ENCODE peak calls at places on chromosomes 3 and 15, in four cellular contexts. G is naive thymus-derived CD4-positive, alpha-beta T cell; Z is SK-N-SH; M is right atrium auricular region. F is an unnamed sample.

GRCh38 chr3:191237045-191237882 is 38.2 kb downstream of the OSTN start:
- DNase-seq in Z (no peak), M (no peak), G (no peak), F (no peak)

GRCh38 chr3:67947808-67948508 is 293.5 kb upstream of the SUCLG2 start:
- DNase-seq in Z (no peak), G (peak; percentile 87), M (no peak), F (peak; percentile 45)

GRCh38 chr3:64838150-64838735 is 150.4 kb upstream of the ADAMTS9 start:
- DNase-seq in G (no peak), Z (no peak), M (no peak), F (no peak)

GRCh38 chr3:172607305-172608121 is 84.3 kb upstream of the TNFSF10 start:
- DNase-seq in Z (no peak), M (no peak), G (no peak), F (no peak)

GRCh38 chr3:71308836-71309235 is 274.7 kb downstream of the FOXP1 start:
- DNase-seq in G (no peak), M (no peak), Z (no peak), F (peak; percentile 25)

GRCh38 chr3:53221827-53222182 is 34.0 kb downstream of the TKT start:
- DNase-seq in M (no peak), G (no peak), Z (no peak), F (no peak)

GRCh38 chr3:65439641-65440040 is 599.1 kb downstream of the MAGI1 start:
- DNase-seq in G (no peak), M (no peak), Z (peak; percentile 60), F (no peak)

GRCh38 chr3:61527011-61527410 is 34.4 kb upstream of the PTPRG start:
- DNase-seq in G (no peak), Z (no peak), M (no peak), F (no peak)

GRCh38 chr15:70477750-70478250 is 285.6 kb downstream of the UACA start:
- DNase-seq in M (no peak), G (no peak), Z (no peak), F (peak; percentile 36)

GRCh38 chr15:85800460-85801123 is 5.9 kb upstream of the KLHL25 start:
- DNase-seq in Z (no peak), M (no peak), G (no peak), F (no peak)

GRCh38 chr3:125300416-125300815 is 74.7 kb downstream of the ZNF148 start:
- DNase-seq in G (no peak), M (no peak), Z (no peak), F (no peak)

GRCh38 chr3:67605377-67605776 is 49.0 kb downstream of the SUCLG2 start:
- DNase-seq in M (no peak), G (no peak), Z (no peak), F (no peak)

GRCh38 chr3:157464283-157464682 is 27.6 kb downstream of the PTX3 start:
- DNase-seq in M (no peak), Z (no peak), G (no peak), F (no peak)

GRCh38 chr3:78277793-78278192 is 1237.9 kb downstream of the ROBO2 start:
- DNase-seq in M (no peak), G (no peak), Z (no peak), F (no peak)

GRCh38 chr15:57458255-57458850 is 82.0 kb downstream of the CGNL1 start:
- DNase-seq in G (no peak), M (no peak), Z (peak; percentile 22), F (no peak)

GRCh38 chr15:92884813-92885461 is 15.2 kb upstream of the CHD2 start:
- DNase-seq in G (no peak), Z (no peak), M (no peak), F (peak; percentile 41)

GRCh38 chr3:53845103-53845880 is 927 bp downstream of the CHDH start:
- DNase-seq in G (no peak), Z (no peak), M (peak; percentile 71), F (no peak)

GRCh38 chr3:13517253-13517977 is 31.5 kb upstream of the FBLN2 start:
- DNase-seq in M (peak; percentile 95), Z (no peak), G (no peak), F (no peak)

GRCh38 chr15:56919708-56920637 is 1.5 kb downstream of the TCF12 start:
- DNase-seq in M (no peak), Z (no peak), G (peak; percentile 11), F (no peak)

GRCh38 chr3:112685956-112686355 is 45.0 kb upstream of the CCDC80 start:
- DNase-seq in M (no peak), Z (no peak), G (no peak), F (no peak)

GRCh38 chr3:111338059-111338698 is 203.8 kb upstream of the CD96 start:
- DNase-seq in Z (peak; percentile 48), G (peak; percentile 23), M (peak; percentile 59), F (no peak)

GRCh38 chr3:71504250-71505036 is 79.1 kb downstream of the FOXP1 start:
- DNase-seq in G (no peak), Z (no peak), M (no peak), F (no peak)

GRCh38 chr3:9067352-9067975 is 104.2 kb upstream of the RAD18 start:
- DNase-seq in Z (peak; percentile 69), G (peak; percentile 12), M (peak; percentile 75), F (no peak)

GRCh38 chr3:183392166-183393034 is 36.0 kb downstream of the MCF2L2 start:
- DNase-seq in M (no peak), G (no peak), Z (no peak), F (no peak)

GRCh38 chr3:101703169-101703568 is 16.7 kb upstream of the RPL24 start:
- DNase-seq in Z (no peak), G (no peak), M (no peak), F (no peak)

GRCh38 chr3:157159037-157159761 is 748 bp downstream of the CCNL1 start:
- DNase-seq in M (no peak), Z (peak; percentile 75), G (peak; percentile 92), F (peak; percentile 89)

GRCh38 chr15:47715856-47716445 is 1.4 kb upstream of the SEMA6D start:
- DNase-seq in Z (no peak), G (no peak), M (peak; percentile 73), F (no peak)

GRCh38 chr3:17915341-17915740 is 172.9 kb upstream of the TBC1D5 start:
- DNase-seq in Z (no peak), G (no peak), M (no peak), F (no peak)

GRCh38 chr3:161171639-161172552 is 49.2 kb upstream of the NMD3 start:
- DNase-seq in M (no peak), G (no peak), Z (no peak), F (no peak)

GRCh38 chr15:44682211-44682610 is 18.7 kb upstream of the SPG11 start:
- DNase-seq in Z (no peak), G (no peak), M (no peak), F (no peak)

GRCh38 chr15:26623071-26623470 is 149.8 kb downstream of the GABRB3 start:
- DNase-seq in Z (no peak), M (no peak), G (no peak), F (no peak)

GRCh38 chr15:70415330-70415884 is 317.7 kb upstream of the TLE3 start:
- DNase-seq in Z (no peak), G (no peak), M (no peak), F (no peak)

GRCh38 chr15:64808785-64809453 is 16.5 kb downstream of the PIF1 start:
- DNase-seq in Z (peak; percentile 7), M (no peak), G (no peak), F (no peak)

GRCh38 chr15:73952171-73952912 is 26.1 kb downstream of the LOXL1 start:
- DNase-seq in M (no peak), G (no peak), Z (peak; percentile 32), F (no peak)

GRCh38 chr3:60531759-60532158 is 719.5 kb downstream of the FHIT start:
- DNase-seq in G (no peak), M (no peak), Z (no peak), F (no peak)

GRCh38 chr3:26622634-26623408 is at the start of gene LRRC3B:
- DNase-seq in G (no peak), M (no peak), Z (peak; percentile 75), F (no peak)

GRCh38 chr3:188031106-188031505 is 122.9 kb upstream of the LPP start:
- DNase-seq in G (no peak), Z (no peak), M (no peak), F (no peak)

GRCh38 chr3:30221622-30222021 is 384.8 kb upstream of the TGFBR2 start:
- DNase-seq in G (no peak), M (no peak), Z (no peak), F (no peak)

DNA sequence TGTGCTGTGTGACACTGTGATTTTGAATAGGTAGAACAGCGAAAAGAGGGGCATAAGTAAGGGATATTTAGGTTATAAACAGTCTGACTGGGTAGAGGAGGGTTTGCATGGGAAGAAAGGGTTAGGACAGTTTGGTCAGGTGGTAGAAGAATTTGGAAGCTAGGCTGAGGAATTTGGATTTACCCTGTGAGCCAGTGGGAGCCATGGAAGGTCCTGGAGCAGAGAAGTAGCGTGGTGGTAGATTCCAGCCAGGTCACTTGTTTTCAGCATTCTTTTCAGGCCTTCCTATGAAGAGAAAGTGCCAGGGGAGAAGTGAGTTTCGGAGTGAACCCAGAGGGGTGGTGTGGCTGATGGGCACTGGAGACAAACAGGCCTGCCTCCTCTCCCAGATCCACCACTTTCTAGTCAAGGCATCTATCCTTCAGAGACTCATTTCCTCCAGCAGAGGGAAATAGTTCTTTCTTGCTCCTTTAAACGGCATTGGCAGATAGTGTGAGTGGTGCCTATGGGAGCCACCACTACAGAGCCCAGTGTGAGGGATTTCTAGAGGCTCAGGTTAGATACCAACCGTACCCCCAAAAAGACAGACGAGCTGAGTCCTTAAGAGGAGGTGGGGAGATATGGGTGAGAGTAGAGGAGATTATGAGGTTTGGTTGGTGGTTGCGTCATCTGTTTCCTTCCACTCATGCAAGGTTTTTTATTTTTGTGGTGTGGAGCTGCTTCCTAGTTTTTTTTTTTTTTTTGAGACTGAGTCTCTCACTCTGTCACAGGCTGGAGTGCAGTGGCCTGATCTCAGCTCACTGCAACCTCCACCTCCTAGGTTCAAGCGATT is 21.2 kb downstream of the PXK start:
- DNase-seq in M (peak; percentile 18), Z (no peak), G (peak; percentile 49), F (no peak)
- H3K4me1 ChIP-seq in M (no peaks in the 10 kb centered on the region), Z (peaks cover 7% of the 10 kb centered on the region), G (peaks cover 4% of the 10 kb centered on the region), F (peaks cover 22% of the 10 kb centered on the region)

DNA sequence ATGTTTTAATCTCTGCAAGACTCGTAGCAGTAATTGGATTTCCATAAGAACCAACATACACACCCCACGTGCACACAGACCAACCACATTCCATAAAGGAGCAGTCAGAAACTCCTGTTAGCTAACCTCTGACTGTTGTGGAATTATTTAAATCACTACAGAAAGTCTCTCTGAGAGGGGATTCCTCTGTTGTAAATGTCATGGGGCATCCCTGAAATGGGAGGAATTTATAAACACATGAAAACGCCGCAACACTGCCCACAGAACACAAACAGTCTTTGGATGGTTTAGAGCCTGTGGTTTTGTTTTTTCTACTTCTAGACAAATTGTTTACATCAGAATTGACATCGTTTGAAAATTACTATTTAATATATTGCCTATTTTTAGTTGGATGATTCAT is 740.1 kb upstream of the GRM7 start:
- DNase-seq in G (no peak), M (no peak), Z (no peak), F (no peak)
- H3K4me1 ChIP-seq in G (no peaks in the 10 kb centered on the region), M (no peaks in the 10 kb centered on the region), Z (no peaks in the 10 kb centered on the region), F (no peaks in the 10 kb centered on the region)

DNA sequence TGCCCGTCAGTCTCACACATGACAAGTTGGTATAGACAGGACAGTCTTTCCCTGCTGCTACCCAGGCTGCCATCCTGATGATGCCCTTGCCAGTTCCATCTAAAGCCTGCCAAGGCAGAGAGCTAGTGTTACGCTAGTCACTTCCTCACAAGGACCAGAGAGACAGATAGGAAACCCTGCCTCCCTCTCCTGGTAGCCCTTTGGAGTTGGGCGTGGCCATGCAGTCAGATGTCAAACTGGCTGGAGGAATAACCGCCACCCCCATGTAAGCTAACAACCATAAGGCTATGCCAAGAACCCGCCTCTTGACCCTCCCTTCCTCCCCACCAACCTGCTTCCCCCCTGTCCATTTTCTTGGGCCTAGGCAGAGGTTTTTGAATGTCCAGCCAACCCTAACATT is 2.8 kb downstream of the TMEM115 start:
- DNase-seq in G (no peak), Z (no peak), M (no peak), F (no peak)
- H3K4me1 ChIP-seq in G (peaks cover 33% of the 10 kb centered on the region), Z (peaks cover 56% of the 10 kb centered on the region), M (no peaks in the 10 kb centered on the region), F (peaks cover 42% of the 10 kb centered on the region)

GRCh38 chr15:101172421-101173097 is 79.3 kb downstream of the CHSY1 start:
- DNase-seq in M (no peak), Z (peak; percentile 74), G (no peak), F (no peak)
- H3K4me1 ChIP-seq in M (no peaks in the 10 kb centered on the region), Z (peaks cover 61% of the 10 kb centered on the region), G (peaks cover 13% of the 10 kb centered on the region), F (peaks cover 15% of the 10 kb centered on the region)